ENCODE peak calls at places on chromosomes 11 and 22, in seven cellular contexts. One of them, this sample, is unnamed.

GRCh38 chr11:725624-726202 is 19.7 kb downstream of the EPS8L2 start:
- DNase-seq in epithelial cell of esophagus: no peak
- DNase-seq in psoas muscle: no peak
- DNase-seq in activated CD8-positive, alpha-beta T cell treated with anti-CD3 and anti-CD28 coated beads for 36 hours: peak
- DNase-seq in fibroblast of lung: no peak
- DNase-seq in prostate gland: no peak
- DNase-seq in HFF-Myc: no peak
- DNase-seq in this sample: no peak

GRCh38 chr11:130177782-130178181 is 18.2 kb downstream of the ST14 start:
- DNase-seq in epithelial cell of esophagus: no peak
- DNase-seq in psoas muscle: no peak
- DNase-seq in activated CD8-positive, alpha-beta T cell treated with anti-CD3 and anti-CD28 coated beads for 36 hours: no peak
- DNase-seq in fibroblast of lung: no peak
- DNase-seq in prostate gland: no peak
- DNase-seq in HFF-Myc: no peak
- DNase-seq in this sample: no peak

GRCh38 chr22:29824677-29825076 is 13.4 kb downstream of the ASCC2 start:
- DNase-seq in epithelial cell of esophagus: no peak
- DNase-seq in psoas muscle: peak
- DNase-seq in activated CD8-positive, alpha-beta T cell treated with anti-CD3 and anti-CD28 coated beads for 36 hours: no peak
- DNase-seq in fibroblast of lung: no peak
- DNase-seq in prostate gland: no peak
- DNase-seq in HFF-Myc: no peak
- DNase-seq in this sample: no peak

GRCh38 chr11:42770444-42771065 is 541.2 kb upstream of the API5 start:
- DNase-seq in epithelial cell of esophagus: peak
- DNase-seq in psoas muscle: no peak
- DNase-seq in activated CD8-positive, alpha-beta T cell treated with anti-CD3 and anti-CD28 coated beads for 36 hours: peak
- DNase-seq in fibroblast of lung: peak
- DNase-seq in prostate gland: no peak
- DNase-seq in HFF-Myc: no peak
- DNase-seq in this sample: no peak

GRCh38 chr11:23990346-23990745 is 506.5 kb upstream of the LUZP2 start:
- DNase-seq in epithelial cell of esophagus: peak
- DNase-seq in psoas muscle: no peak
- DNase-seq in activated CD8-positive, alpha-beta T cell treated with anti-CD3 and anti-CD28 coated beads for 36 hours: no peak
- DNase-seq in fibroblast of lung: peak
- DNase-seq in prostate gland: no peak
- DNase-seq in HFF-Myc: no peak
- DNase-seq in this sample: no peak

GRCh38 chr11:71198141-71198822 is 54.1 kb downstream of the SHANK2 start:
- DNase-seq in epithelial cell of esophagus: no peak
- DNase-seq in psoas muscle: peak
- DNase-seq in activated CD8-positive, alpha-beta T cell treated with anti-CD3 and anti-CD28 coated beads for 36 hours: no peak
- DNase-seq in fibroblast of lung: no peak
- DNase-seq in prostate gland: no peak
- DNase-seq in HFF-Myc: no peak
- DNase-seq in this sample: no peak

GRCh38 chr11:36463781-36464180 is 46.3 kb downstream of the TRAF6 start:
- DNase-seq in epithelial cell of esophagus: no peak
- DNase-seq in psoas muscle: no peak
- DNase-seq in activated CD8-positive, alpha-beta T cell treated with anti-CD3 and anti-CD28 coated beads for 36 hours: no peak
- DNase-seq in fibroblast of lung: peak
- DNase-seq in prostate gland: no peak
- DNase-seq in HFF-Myc: no peak
- DNase-seq in this sample: no peak

GRCh38 chr11:10021563-10021962 is 272.5 kb downstream of the SBF2 start:
- DNase-seq in epithelial cell of esophagus: no peak
- DNase-seq in psoas muscle: no peak
- DNase-seq in activated CD8-positive, alpha-beta T cell treated with anti-CD3 and anti-CD28 coated beads for 36 hours: no peak
- DNase-seq in fibroblast of lung: no peak
- DNase-seq in prostate gland: no peak
- DNase-seq in HFF-Myc: no peak
- DNase-seq in this sample: no peak

GRCh38 chr22:29080061-29080975 is 7.5 kb downstream of the KREMEN1 start:
- DNase-seq in epithelial cell of esophagus: peak
- DNase-seq in psoas muscle: no peak
- DNase-seq in activated CD8-positive, alpha-beta T cell treated with anti-CD3 and anti-CD28 coated beads for 36 hours: no peak
- DNase-seq in fibroblast of lung: no peak
- DNase-seq in prostate gland: peak
- DNase-seq in HFF-Myc: no peak
- DNase-seq in this sample: no peak

GRCh38 chr11:14388352-14388751 is 29.4 kb upstream of the RRAS2 start:
- DNase-seq in epithelial cell of esophagus: no peak
- DNase-seq in psoas muscle: no peak
- DNase-seq in activated CD8-positive, alpha-beta T cell treated with anti-CD3 and anti-CD28 coated beads for 36 hours: no peak
- DNase-seq in fibroblast of lung: no peak
- DNase-seq in prostate gland: no peak
- DNase-seq in HFF-Myc: no peak
- DNase-seq in this sample: no peak

GRCh38 chr11:64802370-64803162 is 448 bp downstream of the MAP4K2 start:
- DNase-seq in epithelial cell of esophagus: no peak
- DNase-seq in psoas muscle: no peak
- DNase-seq in activated CD8-positive, alpha-beta T cell treated with anti-CD3 and anti-CD28 coated beads for 36 hours: peak
- DNase-seq in fibroblast of lung: no peak
- DNase-seq in prostate gland: no peak
- DNase-seq in HFF-Myc: no peak
- DNase-seq in this sample: no peak

GRCh38 chr11:77821349-77821851 is 456 bp downstream of the AAMDC start:
- DNase-seq in epithelial cell of esophagus: peak
- DNase-seq in psoas muscle: peak
- DNase-seq in activated CD8-positive, alpha-beta T cell treated with anti-CD3 and anti-CD28 coated beads for 36 hours: peak
- DNase-seq in fibroblast of lung: peak
- DNase-seq in prostate gland: peak
- DNase-seq in HFF-Myc: no peak
- DNase-seq in this sample: no peak

GRCh38 chr11:92917927-92918326 is 51.5 kb upstream of the MTNR1B start:
- DNase-seq in epithelial cell of esophagus: no peak
- DNase-seq in psoas muscle: no peak
- DNase-seq in activated CD8-positive, alpha-beta T cell treated with anti-CD3 and anti-CD28 coated beads for 36 hours: no peak
- DNase-seq in fibroblast of lung: no peak
- DNase-seq in prostate gland: no peak
- DNase-seq in HFF-Myc: no peak
- DNase-seq in this sample: no peak

GRCh38 chr11:116192509-116193206 is 580.1 kb downstream of the BUD13 start:
- DNase-seq in epithelial cell of esophagus: no peak
- DNase-seq in psoas muscle: no peak
- DNase-seq in activated CD8-positive, alpha-beta T cell treated with anti-CD3 and anti-CD28 coated beads for 36 hours: no peak
- DNase-seq in fibroblast of lung: no peak
- DNase-seq in prostate gland: peak
- DNase-seq in HFF-Myc: no peak
- DNase-seq in this sample: no peak

GRCh38 chr11:131906963-131907362 is 536.5 kb downstream of the NTM start:
- DNase-seq in epithelial cell of esophagus: no peak
- DNase-seq in psoas muscle: no peak
- DNase-seq in activated CD8-positive, alpha-beta T cell treated with anti-CD3 and anti-CD28 coated beads for 36 hours: no peak
- DNase-seq in fibroblast of lung: no peak
- DNase-seq in prostate gland: no peak
- DNase-seq in HFF-Myc: no peak
- DNase-seq in this sample: no peak
- TF ChIP-seq CTCF in epithelial cell of esophagus: peak
- TF ChIP-seq CTCF in psoas muscle: no peak
- TF ChIP-seq CTCF in activated CD8-positive, alpha-beta T cell treated with anti-CD3 and anti-CD28 coated beads for 36 hours: no peak
- TF ChIP-seq CTCF in fibroblast of lung: peak
- TF ChIP-seq CTCF in prostate gland: no peak
- TF ChIP-seq CTCF in HFF-Myc: peak
- TF ChIP-seq CTCF in this sample: no peak

GRCh38 chr22:43308451-43309235 is 34.5 kb downstream of the SCUBE1 start:
- DNase-seq in epithelial cell of esophagus: no peak
- DNase-seq in psoas muscle: peak
- DNase-seq in activated CD8-positive, alpha-beta T cell treated with anti-CD3 and anti-CD28 coated beads for 36 hours: no peak
- DNase-seq in fibroblast of lung: peak
- DNase-seq in prostate gland: no peak
- DNase-seq in HFF-Myc: no peak
- DNase-seq in this sample: no peak

GRCh38 chr22:43312608-43313007 is 30.6 kb downstream of the SCUBE1 start:
- DNase-seq in epithelial cell of esophagus: no peak
- DNase-seq in psoas muscle: no peak
- DNase-seq in activated CD8-positive, alpha-beta T cell treated with anti-CD3 and anti-CD28 coated beads for 36 hours: no peak
- DNase-seq in fibroblast of lung: no peak
- DNase-seq in prostate gland: no peak
- DNase-seq in HFF-Myc: no peak
- DNase-seq in this sample: no peak

GRCh38 chr22:43310311-43310710 is 32.9 kb downstream of the SCUBE1 start:
- DNase-seq in epithelial cell of esophagus: no peak
- DNase-seq in psoas muscle: no peak
- DNase-seq in activated CD8-positive, alpha-beta T cell treated with anti-CD3 and anti-CD28 coated beads for 36 hours: no peak
- DNase-seq in fibroblast of lung: no peak
- DNase-seq in prostate gland: no peak
- DNase-seq in HFF-Myc: no peak
- DNase-seq in this sample: no peak

GRCh38 chr22:43313497-43314474 is 29.4 kb downstream of the SCUBE1 start:
- DNase-seq in epithelial cell of esophagus: no peak
- DNase-seq in psoas muscle: peak
- DNase-seq in activated CD8-positive, alpha-beta T cell treated with anti-CD3 and anti-CD28 coated beads for 36 hours: no peak
- DNase-seq in fibroblast of lung: no peak
- DNase-seq in prostate gland: no peak
- DNase-seq in HFF-Myc: no peak
- DNase-seq in this sample: peak

DNA sequence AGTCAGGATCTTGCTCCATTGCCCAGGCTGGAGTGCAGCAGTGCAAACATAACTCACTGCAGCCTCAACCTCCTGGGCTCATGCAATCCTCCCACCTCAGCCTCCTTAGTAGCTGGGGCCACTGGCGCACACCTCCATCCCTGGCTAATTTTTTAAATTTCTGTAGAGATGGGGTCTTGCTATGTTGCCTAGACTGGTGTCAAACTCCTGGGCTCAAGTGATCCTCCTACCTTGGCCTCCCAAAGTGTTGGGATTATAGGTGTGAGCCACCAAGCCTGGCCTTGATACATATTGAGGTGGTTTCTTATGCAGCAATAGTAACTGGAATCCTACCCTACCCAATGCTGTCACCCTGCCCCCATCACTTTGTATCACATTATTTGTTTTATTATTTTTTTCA is 32.4 kb downstream of the SCUBE1 start:
- DNase-seq in epithelial cell of esophagus: no peak
- DNase-seq in psoas muscle: no peak
- DNase-seq in activated CD8-positive, alpha-beta T cell treated with anti-CD3 and anti-CD28 coated beads for 36 hours: no peak
- DNase-seq in fibroblast of lung: no peak
- DNase-seq in prostate gland: no peak
- DNase-seq in HFF-Myc: no peak
- DNase-seq in this sample: no peak
- TF ChIP-seq CTCF in epithelial cell of esophagus: no peak
- TF ChIP-seq CTCF in psoas muscle: no peak
- TF ChIP-seq CTCF in activated CD8-positive, alpha-beta T cell treated with anti-CD3 and anti-CD28 coated beads for 36 hours: no peak
- TF ChIP-seq CTCF in fibroblast of lung: no peak
- TF ChIP-seq CTCF in prostate gland: no peak
- TF ChIP-seq CTCF in HFF-Myc: no peak
- TF ChIP-seq CTCF in this sample: no peak

GRCh38 chr11:122813176-122813917 is 25.0 kb upstream of the CRTAM start:
- DNase-seq in epithelial cell of esophagus: no peak
- DNase-seq in psoas muscle: no peak
- DNase-seq in activated CD8-positive, alpha-beta T cell treated with anti-CD3 and anti-CD28 coated beads for 36 hours: no peak
- DNase-seq in fibroblast of lung: no peak
- DNase-seq in prostate gland: no peak
- DNase-seq in HFF-Myc: no peak
- DNase-seq in this sample: no peak

GRCh38 chr11:122816701-122817100 is 21.6 kb upstream of the CRTAM start:
- DNase-seq in epithelial cell of esophagus: peak
- DNase-seq in psoas muscle: no peak
- DNase-seq in activated CD8-positive, alpha-beta T cell treated with anti-CD3 and anti-CD28 coated beads for 36 hours: no peak
- DNase-seq in fibroblast of lung: peak
- DNase-seq in prostate gland: no peak
- DNase-seq in HFF-Myc: no peak
- DNase-seq in this sample: no peak

GRCh38 chr11:122815900-122816299 is 22.4 kb upstream of the CRTAM start:
- DNase-seq in epithelial cell of esophagus: no peak
- DNase-seq in psoas muscle: no peak
- DNase-seq in activated CD8-positive, alpha-beta T cell treated with anti-CD3 and anti-CD28 coated beads for 36 hours: no peak
- DNase-seq in fibroblast of lung: no peak
- DNase-seq in prostate gland: no peak
- DNase-seq in HFF-Myc: no peak
- DNase-seq in this sample: no peak

GRCh38 chr11:122812612-122813011 is 25.7 kb upstream of the CRTAM start:
- DNase-seq in epithelial cell of esophagus: no peak
- DNase-seq in psoas muscle: no peak
- DNase-seq in activated CD8-positive, alpha-beta T cell treated with anti-CD3 and anti-CD28 coated beads for 36 hours: no peak
- DNase-seq in fibroblast of lung: no peak
- DNase-seq in prostate gland: no peak
- DNase-seq in HFF-Myc: no peak
- DNase-seq in this sample: no peak

DNA sequence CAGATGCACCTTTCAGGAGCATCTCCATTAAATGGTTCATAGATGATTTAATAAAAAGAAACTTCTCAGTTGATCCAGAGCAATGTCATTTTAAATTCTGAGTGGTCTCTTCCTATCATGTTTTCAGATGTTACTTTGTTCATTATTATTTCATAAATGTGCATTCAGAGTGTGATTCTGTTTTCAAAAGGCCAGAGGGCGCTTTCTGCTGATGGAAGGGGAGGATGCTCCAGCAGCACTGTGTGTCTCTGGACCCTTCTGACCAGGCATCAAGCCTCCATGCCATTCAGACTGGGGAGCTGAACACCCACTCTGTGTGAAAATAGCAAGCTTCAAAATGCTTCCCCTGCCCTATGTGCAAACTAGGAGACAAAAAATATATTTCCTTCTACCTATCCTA is 23.9 kb upstream of the CRTAM start:
- DNase-seq in epithelial cell of esophagus: peak
- DNase-seq in psoas muscle: no peak
- DNase-seq in activated CD8-positive, alpha-beta T cell treated with anti-CD3 and anti-CD28 coated beads for 36 hours: peak
- DNase-seq in fibroblast of lung: no peak
- DNase-seq in prostate gland: no peak
- DNase-seq in HFF-Myc: no peak
- DNase-seq in this sample: no peak
- TF ChIP-seq CTCF in epithelial cell of esophagus: peak
- TF ChIP-seq CTCF in psoas muscle: no peak
- TF ChIP-seq CTCF in activated CD8-positive, alpha-beta T cell treated with anti-CD3 and anti-CD28 coated beads for 36 hours: peak
- TF ChIP-seq CTCF in fibroblast of lung: no peak
- TF ChIP-seq CTCF in prostate gland: no peak
- TF ChIP-seq CTCF in HFF-Myc: no peak
- TF ChIP-seq CTCF in this sample: peak

DNA sequence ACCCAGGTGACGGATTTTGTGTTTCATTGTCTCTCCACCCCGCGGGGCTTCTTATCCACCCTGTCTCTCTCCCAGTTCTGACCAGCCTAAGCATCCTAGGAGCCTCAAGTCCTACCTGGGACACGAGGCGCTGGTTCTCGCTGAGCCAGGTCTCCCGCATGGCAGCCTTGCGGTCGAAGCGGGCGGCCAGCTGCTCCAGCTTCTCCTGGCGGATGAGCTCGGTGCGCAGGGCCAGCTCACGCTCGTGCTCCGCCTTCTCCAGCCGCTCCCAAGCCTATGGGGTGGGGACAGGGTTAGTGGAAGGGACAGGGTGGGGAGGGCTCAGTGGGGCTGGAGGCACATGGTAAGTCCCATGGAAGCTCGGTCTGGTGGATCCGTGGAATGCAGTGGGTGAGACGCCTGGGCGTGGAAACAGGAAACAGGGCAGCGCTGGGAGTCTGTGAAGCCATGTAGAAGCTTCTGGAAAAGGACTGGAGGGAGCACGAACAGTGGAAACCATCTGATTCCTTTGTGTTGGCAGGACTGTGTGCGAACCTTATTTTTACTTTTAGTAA is 20.9 kb downstream of the SPTBN2 start:
- DNase-seq in epithelial cell of esophagus: no peak
- DNase-seq in psoas muscle: peak
- DNase-seq in activated CD8-positive, alpha-beta T cell treated with anti-CD3 and anti-CD28 coated beads for 36 hours: no peak
- DNase-seq in fibroblast of lung: no peak
- DNase-seq in prostate gland: no peak
- DNase-seq in HFF-Myc: no peak
- DNase-seq in this sample: no peak
- TF ChIP-seq CTCF in epithelial cell of esophagus: no peak
- TF ChIP-seq CTCF in psoas muscle: no peak
- TF ChIP-seq CTCF in activated CD8-positive, alpha-beta T cell treated with anti-CD3 and anti-CD28 coated beads for 36 hours: no peak
- TF ChIP-seq CTCF in fibroblast of lung: no peak
- TF ChIP-seq CTCF in prostate gland: no peak
- TF ChIP-seq CTCF in HFF-Myc: no peak
- TF ChIP-seq CTCF in this sample: no peak

This sample was measured in retinal pigment epithelial cell.